ENCODE peak calls at places on chromosome 2, in six cellular contexts. I, Z, S, B, Q and R are unnamed samples.

GRCh38 chr2:230877737-230878598 is 13.2 kb downstream of the ITM2C start:
- DNase-seq in I (no peak), Z (no peak), S (no peak), B (peak), Q (no peak), R (no peak)

GRCh38 chr2:53257287-53257686 is 510.3 kb upstream of the CHAC2 start:
- DNase-seq in Z (no peak), S (no peak), B (no peak), I (no peak), Q (no peak), R (no peak)

GRCh38 chr2:46173636-46174253 is 123.5 kb upstream of the EPAS1 start:
- DNase-seq in Q (no peak), S (no peak), B (no peak), Z (no peak), I (peak), R (no peak)

GRCh38 chr2:69514406-69514805 is 77.2 kb upstream of the NFU1 start:
- DNase-seq in Z (no peak), S (no peak), I (no peak), B (peak), Q (peak), R (peak)

GRCh38 chr2:171230176-171230575 is 69.5 kb upstream of the TLK1 start:
- DNase-seq in I (no peak), S (no peak), Q (no peak), Z (no peak), B (no peak), R (no peak)

GRCh38 chr2:159807183-159808037 is 9.4 kb upstream of the CD302 start:
- DNase-seq in S (peak), B (no peak), Q (peak), I (peak), Z (peak), R (no peak)

GRCh38 chr2:36455788-36456187 is 100.2 kb downstream of the CRIM1 start:
- DNase-seq in S (no peak), B (no peak), Q (peak), I (no peak), Z (no peak), R (no peak)

GRCh38 chr2:163401481-163401880 is 334.3 kb downstream of the FIGN start:
- DNase-seq in I (no peak), S (peak), Q (peak), B (no peak), Z (no peak), R (no peak)

GRCh38 chr2:148614332-148615049 is 30.1 kb upstream of the EPC2 start:
- DNase-seq in S (peak), I (no peak), Q (peak), Z (no peak), B (no peak), R (no peak)

GRCh38 chr2:44191739-44192138 is 23.1 kb downstream of the PPM1B start:
- DNase-seq in I (no peak), S (no peak), Q (no peak), Z (no peak), B (no peak), R (no peak)

GRCh38 chr2:133608291-133608690 is 40.0 kb upstream of the NCKAP5 start:
- DNase-seq in Q (peak), B (no peak), I (no peak), S (no peak), Z (no peak), R (no peak)

GRCh38 chr2:234331566-234331965 is 165.3 kb downstream of the ARL4C start:
- DNase-seq in Q (no peak), Z (no peak), S (no peak), B (no peak), I (no peak), R (no peak)

GRCh38 chr2:54559593-54560145 is 103.5 kb downstream of the SPTBN1 start:
- DNase-seq in S (no peak), I (peak), B (peak), Z (no peak), Q (peak), R (no peak)

GRCh38 chr2:62293490-62294212 is 97.7 kb downstream of the B3GNT2 start:
- DNase-seq in B (peak), I (peak), S (peak), Q (peak), Z (no peak), R (no peak)

GRCh38 chr2:8119782-8120551 is 561.9 kb upstream of the ID2 start:
- DNase-seq in Z (no peak), S (no peak), I (peak), Q (no peak), B (no peak), R (no peak)

GRCh38 chr2:128911276-128911675 is 592.6 kb upstream of the HS6ST1 start:
- DNase-seq in Q (no peak), B (no peak), Z (no peak), S (no peak), I (no peak), R (no peak)

GRCh38 chr2:226915846-226916360 is 80.0 kb downstream of the RHBDD1 start:
- DNase-seq in Z (no peak), I (no peak), Q (no peak), B (no peak), S (no peak), R (no peak)

GRCh38 chr2:202671317-202672035 is 36.7 kb downstream of the FAM117B start:
- DNase-seq in Q (no peak), Z (no peak), B (no peak), S (no peak), I (no peak), R (no peak)

GRCh38 chr2:105274046-105274445 is 32.5 kb downstream of the GPR45 start:
- DNase-seq in Z (no peak), I (no peak), Q (peak), B (no peak), S (no peak), R (no peak)

GRCh38 chr2:197673142-197673541 is 2.2 kb downstream of the RFTN2 start:
- DNase-seq in S (no peak), B (no peak), I (no peak), Z (no peak), Q (no peak), R (no peak)

GRCh38 chr2:180056367-180057118 is 49.4 kb upstream of the CWC22 start:
- DNase-seq in S (no peak), I (no peak), B (no peak), Z (no peak), Q (no peak), R (no peak)

GRCh38 chr2:150374562-150374961 is 112.9 kb downstream of the RND3 start:
- DNase-seq in Q (no peak), B (no peak), Z (no peak), I (no peak), S (no peak), R (no peak)

GRCh38 chr2:5700551-5700950 is 8.4 kb downstream of the SOX11 start:
- DNase-seq in B (no peak), S (no peak), Q (no peak), Z (no peak), I (no peak), R (no peak)

GRCh38 chr2:5368263-5368662 is 323.9 kb upstream of the SOX11 start:
- DNase-seq in Z (no peak), S (no peak), I (no peak), B (no peak), Q (no peak), R (no peak)

GRCh38 chr2:48529189-48529588 is 765 bp upstream of the STON1 start:
- DNase-seq in I (no peak), Z (no peak), S (no peak), B (peak), Q (no peak), R (no peak)

GRCh38 chr2:209661286-209661685 is 110.3 kb upstream of the UNC80 start:
- DNase-seq in I (no peak), Z (no peak), S (no peak), Q (no peak), B (no peak), R (peak)

GRCh38 chr2:203238329-203238710 is 498 bp upstream of the CYP20A1 start:
- DNase-seq in Z (no peak), B (no peak), I (no peak), S (no peak), Q (no peak), R (no peak)

GRCh38 chr2:54549912-54550518 is 93.9 kb downstream of the SPTBN1 start:
- DNase-seq in Q (no peak), S (peak), B (no peak), Z (no peak), I (no peak), R (no peak)

GRCh38 chr2:132469095-132469494 is 52.5 kb downstream of the GPR39 start:
- DNase-seq in Q (no peak), S (no peak), Z (no peak), B (no peak), I (no peak), R (no peak)
- H3K4me3 ChIP-seq in Q (no peak), S (no peak), Z (no peak), B (no peak), I (no peak), R (no peak)

GRCh38 chr2:99487906-99488305 is 1.9 kb downstream of the REV1 start:
- DNase-seq in B (no peak), Q (no peak), Z (no peak), S (no peak), I (no peak), R (no peak)
- H3K4me3 ChIP-seq in B (no peak), Q (peak), Z (no peak), S (peak), I (peak), R (no peak)

GRCh38 chr2:120566331-120567035 is 169.2 kb upstream of the GLI2 start:
- DNase-seq in B (peak), Z (no peak), Q (peak), S (no peak), I (no peak), R (no peak)
- H3K4me3 ChIP-seq in B (peak), Z (no peak), Q (no peak), S (no peak), I (no peak), R (no peak)

GRCh38 chr2:218260742-218261423 is at the start of gene GPBAR1:
- DNase-seq in Q (no peak), S (no peak), B (peak), I (peak), Z (no peak), R (no peak)

GRCh38 chr2:218261424-218262273 is 834 bp downstream of the GPBAR1 start:
- DNase-seq in B (peak), Q (no peak), Z (no peak), I (no peak), S (no peak), R (no peak)

GRCh38 chr2:218260166-218260565 is 649 bp upstream of the GPBAR1 start:
- DNase-seq in Z (no peak), Q (no peak), B (no peak), S (no peak), I (no peak), R (no peak)

GRCh38 chr2:218257390-218257981 is 3.3 kb upstream of the GPBAR1 start:
- DNase-seq in S (no peak), B (peak), Z (peak), I (no peak), Q (peak), R (no peak)

DNA sequence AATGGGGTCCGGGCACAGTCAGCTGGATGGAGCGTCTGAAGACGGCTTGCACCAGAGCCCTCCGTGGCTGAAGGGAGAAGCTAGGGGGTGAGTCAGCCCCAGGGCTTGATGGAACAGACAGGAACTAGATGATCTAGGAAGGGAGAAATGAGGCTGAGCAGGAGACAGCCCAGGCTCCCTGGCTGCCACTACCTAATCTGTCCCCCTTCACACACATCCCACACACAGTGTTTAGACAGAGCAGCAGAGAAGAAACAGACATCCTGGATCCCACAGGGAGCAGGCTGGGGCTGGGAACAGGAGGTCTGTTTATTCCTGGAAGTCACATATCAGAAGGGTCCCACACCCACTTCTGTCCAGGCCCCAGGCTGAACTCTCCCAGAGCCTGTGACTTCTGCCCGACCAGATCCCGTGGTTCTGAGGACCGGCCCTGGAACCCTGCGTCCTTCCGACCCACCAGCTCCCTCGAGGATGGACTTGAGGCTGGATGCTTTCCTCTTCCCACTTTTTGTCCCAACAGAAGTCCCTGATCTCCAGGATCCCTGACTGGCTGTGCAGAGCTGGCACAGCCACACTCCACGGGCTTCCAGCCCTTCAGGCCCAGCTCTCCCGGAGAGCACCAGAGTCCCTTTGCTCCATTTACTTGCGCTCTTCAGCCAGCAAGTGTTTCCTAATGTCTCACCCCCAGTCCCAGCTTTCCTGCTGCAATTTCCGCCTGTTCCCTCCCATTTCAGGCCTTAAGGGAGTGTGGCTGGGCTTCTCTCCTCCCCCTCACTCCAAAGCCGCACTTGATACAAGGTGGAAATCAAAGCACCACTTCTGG is 1.5 kb upstream of the GPBAR1 start:
- DNase-seq in Z (no peak), Q (peak), S (no peak), B (peak), I (no peak), R (no peak)
- H3K4me3 ChIP-seq in Z (no peak), Q (no peak), S (no peak), B (no peak), I (no peak), R (no peak)

GRCh38 chr2:232013701-232014353 is 52.3 kb downstream of the DIS3L2 start:
- DNase-seq in B (no peak), S (peak), I (no peak), Z (no peak), Q (no peak), R (no peak)

GRCh38 chr2:232014681-232015080 is 53.2 kb downstream of the DIS3L2 start:
- DNase-seq in B (no peak), I (no peak), S (no peak), Q (no peak), Z (no peak), R (no peak)

GRCh38 chr2:232006282-232006681 is 44.8 kb downstream of the DIS3L2 start:
- DNase-seq in Q (no peak), Z (no peak), S (no peak), B (no peak), I (no peak), R (no peak)

GRCh38 chr2:232009639-232010274 is 48.2 kb downstream of the DIS3L2 start:
- DNase-seq in Q (no peak), B (no peak), Z (no peak), I (no peak), S (no peak), R (no peak)

DNA sequence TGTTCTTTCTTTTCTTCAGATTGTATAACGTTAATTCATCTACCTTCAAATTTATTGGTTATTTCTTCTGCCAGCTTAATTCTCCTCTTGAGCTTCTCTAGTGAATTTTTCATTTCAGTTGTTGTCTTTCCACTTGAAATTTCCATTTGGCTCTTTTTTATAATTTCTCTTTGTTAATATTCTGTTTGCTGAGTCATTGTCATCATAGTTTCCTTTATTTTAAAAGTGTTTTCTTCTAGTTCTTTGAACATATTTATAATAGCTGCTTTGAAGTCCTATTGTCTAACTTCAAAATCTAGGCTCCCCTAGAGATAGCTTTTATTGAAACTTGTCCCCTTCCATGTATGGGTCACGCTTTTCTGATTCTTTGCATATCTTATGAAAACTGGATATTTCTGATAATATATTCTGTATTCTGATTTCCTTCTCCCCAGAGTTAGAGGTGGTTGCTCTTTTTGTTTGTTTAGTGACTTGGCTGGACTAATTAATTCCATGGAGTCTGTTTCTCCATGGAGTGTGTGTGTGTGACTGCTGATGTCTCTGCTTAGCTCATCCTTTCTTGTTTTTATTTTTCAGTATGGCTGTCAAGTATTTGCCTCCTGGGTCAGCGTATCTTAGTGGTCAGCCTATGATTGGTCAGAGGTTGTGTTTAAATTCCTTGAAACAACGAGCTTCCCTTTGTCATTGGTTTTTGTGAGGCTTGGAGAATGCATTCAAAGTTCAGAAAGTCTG is 47.6 kb downstream of the DIS3L2 start:
- DNase-seq in Z (no peak), I (no peak), B (no peak), S (no peak), Q (peak), R (no peak)
- H3K4me3 ChIP-seq in Z (no peak), I (no peak), B (no peak), S (no peak), Q (no peak), R (no peak)

GRCh38 chr2:142869461-142870106 is 7.9 kb upstream of the KYNU start:
- DNase-seq in Q (no peak), B (no peak), I (peak), S (no peak), Z (no peak), R (no peak)
- H3K4me3 ChIP-seq in Q (no peak), B (no peak), I (peak), S (no peak), Z (no peak), R (no peak)

GRCh38 chr2:85269959-85270358 is 57.8 kb downstream of the TGOLN2 start:
- DNase-seq in S (no peak), I (peak), Z (no peak), B (no peak), Q (peak), R (no peak)
- H3K4me3 ChIP-seq in S (no peak), I (no peak), Z (no peak), B (no peak), Q (no peak), R (no peak)

GRCh38 chr2:157487271-157487610 is 43.4 kb upstream of the CYTIP start:
- DNase-seq in B (no peak), Z (no peak), S (no peak), I (no peak), Q (no peak), R (no peak)

GRCh38 chr2:157489981-157490380 is 46.1 kb upstream of the CYTIP start:
- DNase-seq in I (no peak), Q (no peak), B (no peak), Z (no peak), S (no peak), R (no peak)

GRCh38 chr2:157487747-157488146 is 43.9 kb upstream of the CYTIP start:
- DNase-seq in I (no peak), B (no peak), S (no peak), Q (no peak), Z (no peak), R (no peak)

GRCh38 chr2:157486596-157487270 is 42.8 kb upstream of the CYTIP start:
- DNase-seq in I (no peak), B (no peak), Z (no peak), Q (peak), S (no peak), R (no peak)

GRCh38 chr2:157488877-157489276 is 45.0 kb upstream of the CYTIP start:
- DNase-seq in S (no peak), I (no peak), Q (peak), Z (no peak), B (no peak), R (no peak)
- H3K4me3 ChIP-seq in S (no peak), I (no peak), Q (no peak), Z (no peak), B (no peak), R (no peak)

GRCh38 chr2:66447676-66448075 is 12.8 kb downstream of the MEIS1 start:
- DNase-seq in S (no peak), I (no peak), Q (no peak), Z (no peak), B (no peak), R (no peak)
- H3K4me3 ChIP-seq in S (no peak), I (no peak), Q (no peak), Z (no peak), B (no peak), R (no peak)

DNA sequence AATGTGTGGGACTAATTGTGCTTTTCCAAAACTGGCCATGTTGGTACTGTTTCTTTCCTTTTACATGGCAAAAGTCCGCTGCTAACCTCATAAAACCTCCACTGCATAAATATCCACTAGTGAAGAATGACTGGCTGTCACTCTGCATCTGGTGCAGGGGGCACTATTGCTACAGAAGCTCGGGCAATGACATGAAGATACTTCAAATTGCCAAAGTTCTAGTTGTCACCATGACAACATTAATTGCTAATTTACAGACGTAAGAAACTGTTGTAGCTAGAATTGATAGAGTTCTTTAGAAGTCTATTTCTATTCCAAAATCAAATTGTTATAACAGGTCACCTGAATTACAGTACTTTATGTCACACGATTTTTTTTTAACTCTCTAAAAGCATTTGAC is 861 bp downstream of the CFAP210 start:
- DNase-seq in B (no peak), S (no peak), Z (peak), I (peak), Q (peak), R (no peak)
- H3K4me3 ChIP-seq in B (peak), S (peak), Z (peak), I (no peak), Q (no peak), R (peak)